ENCODE peak calls at places on chromosomes 1 and 21, in five cellular contexts. E is endodermal cell; R is breast epithelium; O is effector memory CD4-positive, alpha-beta T cell; N is pancreas. K is an unnamed sample.
A peak's percentile ranks its signal among the peaks of the same experiment; 100 is the strongest.

GRCh38 chr1:79902418-79902817 is 895.9 kb upstream of the ADGRL4 start:
- DNase-seq in O (no peak), E (no peak), R (no peak), N (no peak), K (no peak)

GRCh38 chr1:114153051-114153620 is 533 bp downstream of the SYT6 start:
- DNase-seq in N (peak; percentile 69), O (no peak), R (no peak), E (no peak), K (no peak)

GRCh38 chr1:181793826-181794225 is 267.7 kb downstream of the ZNF648 start:
- DNase-seq in O (no peak), R (no peak), E (no peak), N (no peak), K (no peak)

GRCh38 chr1:99527078-99527477 is 118.8 kb upstream of the PALMD start:
- DNase-seq in R (no peak), E (no peak), O (no peak), N (no peak), K (no peak)

GRCh38 chr1:113055570-113055969 is 17.4 kb upstream of the LRIG2 start:
- DNase-seq in O (no peak), R (no peak), N (no peak), E (no peak), K (no peak)

GRCh38 chr1:242525360-242525722 is 844 bp upstream of the PLD5 start:
- DNase-seq in O (no peak), N (no peak), E (no peak), R (no peak), K (no peak)

GRCh38 chr1:7785108-7785507 is 1.0 kb downstream of the PER3 start:
- DNase-seq in O (no peak), E (no peak), N (no peak), R (no peak), K (no peak)

GRCh38 chr1:244349103-244349531 is 102.6 kb downstream of the ADSS2 start:
- DNase-seq in E (peak; percentile 27), O (no peak), R (no peak), N (no peak), K (no peak)

GRCh38 chr1:42822833-42823392 is 5.7 kb upstream of the SVBP start:
- DNase-seq in R (no peak), O (no peak), N (no peak), E (no peak), K (no peak)

GRCh38 chr1:230160957-230161771 is 94.1 kb downstream of the GALNT2 start:
- DNase-seq in O (no peak), E (peak; percentile 29), N (no peak), R (no peak), K (no peak)

GRCh38 chr1:78284354-78284753 is 206.4 kb upstream of the PTGFR start:
- DNase-seq in R (no peak), N (no peak), E (no peak), O (no peak), K (no peak)

GRCh38 chr1:17887646-17888395 is 132.7 kb downstream of the ACTL8 start:
- DNase-seq in R (no peak), E (peak; percentile 27), O (no peak), N (no peak), K (no peak)

GRCh38 chr1:221230605-221231004 is 351.4 kb downstream of the HLX start:
- DNase-seq in R (no peak), E (no peak), O (no peak), N (no peak), K (no peak)

GRCh38 chr1:155005076-155005971 is 2.7 kb downstream of the ZBTB7B start:
- DNase-seq in E (no peak), R (peak; percentile 76), N (peak; percentile 79), O (no peak), K (peak; percentile 89)

GRCh38 chr21:39660191-39660590 is 47.5 kb downstream of the B3GALT5 start:
- DNase-seq in R (no peak), O (no peak), E (peak; percentile 17), N (no peak), K (no peak)

GRCh38 chr1:63322248-63322943 is at the start of gene FOXD3:
- DNase-seq in E (peak; percentile 95), N (peak; percentile 81), R (peak; percentile 66), O (no peak), K (peak; percentile 88)

GRCh38 chr21:36155603-36156338 is 853 bp upstream of the DOP1B start:
- DNase-seq in O (no peak), E (peak; percentile 68), R (peak; percentile 64), N (peak; percentile 73), K (peak; percentile 53)

GRCh38 chr21:39348040-39348354 is 891 bp downstream of the HMGN1 start:
- DNase-seq in N (no peak), R (no peak), O (no peak), E (no peak), K (no peak)

GRCh38 chr1:225944951-225945350 is 3.9 kb upstream of the LEFTY2 start:
- DNase-seq in E (no peak), N (no peak), R (no peak), O (no peak), K (peak; percentile 36)

GRCh38 chr1:5423109-5423508 is 569.1 kb downstream of the NPHP4 start:
- DNase-seq in N (no peak), E (peak; percentile 68), O (no peak), R (no peak), K (no peak)

GRCh38 chr1:170145691-170146676 is at the start of gene NTMT2:
- DNase-seq in N (no peak), E (peak; percentile 96), O (no peak), R (no peak), K (no peak)

GRCh38 chr1:41314781-41315481 is 46.3 kb upstream of the FOXO6 start:
- DNase-seq in E (no peak), R (no peak), N (no peak), O (no peak), K (no peak)

GRCh38 chr1:196393742-196394141 is 214.5 kb downstream of the KCNT2 start:
- DNase-seq in O (no peak), R (no peak), E (no peak), N (no peak), K (no peak)

GRCh38 chr21:42829954-42830353 is 49.4 kb downstream of the WDR4 start:
- DNase-seq in R (no peak), O (no peak), E (no peak), N (no peak), K (no peak)

GRCh38 chr21:38323721-38324591 is 67.2 kb downstream of the KCNJ15 start:
- DNase-seq in O (no peak), N (no peak), R (no peak), E (peak; percentile 58), K (no peak)

GRCh38 chr1:153648000-153648643 is 10.4 kb upstream of the SNAPIN start:
- DNase-seq in O (no peak), N (peak; percentile 21), R (no peak), E (no peak), K (no peak)

GRCh38 chr1:12338017-12338416 is 108.2 kb downstream of the VPS13D start:
- DNase-seq in R (no peak), E (no peak), N (no peak), O (no peak), K (no peak)

GRCh38 chr1:109790735-109791494 is 27.2 kb upstream of the EPS8L3 start:
- DNase-seq in E (peak; percentile 89), O (peak; percentile 47), R (peak; percentile 30), N (peak; percentile 54), K (peak; percentile 79)

GRCh38 chr1:186620951-186621350 is 59.3 kb downstream of the PTGS2 start:
- DNase-seq in R (no peak), N (no peak), O (no peak), E (no peak), K (no peak)

GRCh38 chr1:37041483-37041882 is 7.2 kb upstream of the GRIK3 start:
- DNase-seq in O (no peak), R (no peak), E (no peak), N (no peak), K (no peak)

GRCh38 chr1:181504294-181505115 is 21.2 kb downstream of the CACNA1E start:
- DNase-seq in E (peak; percentile 85), R (no peak), N (no peak), O (no peak), K (no peak)

GRCh38 chr1:212685429-212685828 is 14.2 kb downstream of the BATF3 start:
- DNase-seq in N (no peak), O (no peak), E (peak; percentile 29), R (no peak), K (no peak)

GRCh38 chr1:214514032-214514818 is 37.2 kb downstream of the PTPN14 start:
- DNase-seq in E (no peak), O (no peak), N (no peak), R (no peak), K (no peak)

GRCh38 chr1:1678581-1679380 is 13.8 kb downstream of the SLC35E2B start:
- DNase-seq in R (peak; percentile 70), E (peak; percentile 78), O (no peak), N (peak; percentile 69), K (peak; percentile 44)

GRCh38 chr1:26814377-26814776 is 12.1 kb upstream of the ZDHHC18 start:
- DNase-seq in E (no peak), N (no peak), O (no peak), R (no peak), K (no peak)
- H3K27ac ChIP-seq in E (no peak overlapping the region), N (no peak overlapping the region), O (no peak overlapping the region), R (no peak overlapping the region), K (no peak overlapping the region)

GRCh38 chr1:15264769-15265168 is 17.7 kb downstream of the FHAD1 start:
- DNase-seq in R (no peak), E (no peak), O (no peak), N (no peak), K (no peak)

GRCh38 chr1:15262003-15262377 is 15.0 kb downstream of the FHAD1 start:
- DNase-seq in O (no peak), E (peak; percentile 28), R (no peak), N (no peak), K (no peak)

GRCh38 chr1:15260418-15261154 is 13.6 kb downstream of the FHAD1 start:
- DNase-seq in R (no peak), E (peak; percentile 50), O (no peak), N (no peak), K (no peak)

GRCh38 chr1:15261155-15262002 is 14.4 kb downstream of the FHAD1 start:
- DNase-seq in E (peak; percentile 47), O (no peak), N (no peak), R (no peak), K (peak; percentile 90)

GRCh38 chr1:15262711-15263110 is 15.7 kb downstream of the FHAD1 start:
- DNase-seq in O (no peak), E (no peak), N (no peak), R (no peak), K (no peak)
- H3K4me1 ChIP-seq in O (no peaks in the 10 kb centered on the region), E (no peaks in the 10 kb centered on the region), N (peaks cover 10% of the 10 kb centered on the region), R (no peaks in the 10 kb centered on the region), K (no peaks in the 10 kb centered on the region)

GRCh38 chr1:219909476-219909875 is 18.9 kb downstream of the SLC30A10 start:
- DNase-seq in R (no peak), O (no peak), E (no peak), N (no peak), K (no peak)
- H3K4me3 ChIP-seq in R (no peak overlapping the region), O (no peak overlapping the region), E (no peak overlapping the region), N (no peak overlapping the region), K (no peak overlapping the region)

GRCh38 chr1:97797403-97798183 is 123.2 kb downstream of the DPYD start:
- DNase-seq in N (no peak), E (no peak), O (no peak), R (no peak), K (no peak)
- H3K27ac ChIP-seq in N (no peak overlapping the region), E (no peak overlapping the region), O (no peak overlapping the region), R (no peak overlapping the region), K (no peak overlapping the region)